ENCODE peak calls at places on chromosomes 3 and 15, in five cellular contexts. O is aorta, G is OCI-M1, E is T-helper 1 cell, D is GM06990. S is an unnamed sample.
A peak's percentile ranks its signal among the peaks of the same experiment; 100 is the strongest.

GRCh38 chr3:168077091-168077490 is 18.6 kb downstream of the GOLIM4 start:
- DNase-seq in D (no peak), E (no peak), O (no peak), G (no peak), S (no peak)

GRCh38 chr3:4855676-4856075 is 123.6 kb upstream of the BHLHE40 start:
- DNase-seq in E (no peak), G (no peak), O (no peak), D (no peak), S (no peak)

GRCh38 chr3:120741837-120742197 is 499 bp downstream of the RABL3 start:
- DNase-seq in O (no peak), E (no peak), D (no peak), G (no peak), S (no peak)

GRCh38 chr3:126849768-126850167 is 133.1 kb upstream of the PLXNA1 start:
- DNase-seq in D (no peak), O (no peak), G (no peak), E (no peak), S (no peak)

GRCh38 chr3:157376596-157377300 is 59.9 kb upstream of the PTX3 start:
- DNase-seq in G (peak; percentile 1), O (no peak), D (no peak), E (no peak), S (no peak)

GRCh38 chr15:41429003-41429890 is 12.4 kb downstream of the RTF1 start:
- DNase-seq in G (peak; percentile 90), D (peak; percentile 59), O (no peak), E (no peak), S (no peak)

GRCh38 chr3:9399746-9400145 is 2.3 kb downstream of the SETD5 start:
- DNase-seq in E (no peak), O (peak; percentile 81), G (peak; percentile 92), D (no peak), S (peak; percentile 70)

GRCh38 chr3:144624656-144625055 is 653.0 kb downstream of the DIPK2A start:
- DNase-seq in E (no peak), D (no peak), G (no peak), O (no peak), S (no peak)

GRCh38 chr3:127000128-127000527 is 17.2 kb downstream of the PLXNA1 start:
- DNase-seq in G (no peak), E (no peak), D (no peak), O (no peak), S (no peak)

GRCh38 chr3:27533718-27534578 is 49.8 kb upstream of the SLC4A7 start:
- DNase-seq in D (peak; percentile 40), E (peak; percentile 13), G (no peak), O (peak; percentile 91), S (peak; percentile 99)

GRCh38 chr15:71440479-71441071 is 325.3 kb downstream of the THSD4 start:
- DNase-seq in O (no peak), D (peak; percentile 18), G (peak; percentile 68), E (no peak), S (peak; percentile 90)

GRCh38 chr3:55826731-55827496 is 339.8 kb upstream of the WNT5A start:
- DNase-seq in O (no peak), E (no peak), G (no peak), D (no peak), S (no peak)

GRCh38 chr3:6994081-6994668 is 133.3 kb downstream of the GRM7 start:
- DNase-seq in E (no peak), D (no peak), O (no peak), G (peak; percentile 53), S (no peak)

GRCh38 chr3:82085356-82085755 is 323.9 kb upstream of the GBE1 start:
- DNase-seq in E (no peak), G (no peak), O (no peak), D (no peak), S (no peak)

GRCh38 chr3:45506751-45507391 is 87.7 kb upstream of the LIMD1 start:
- DNase-seq in D (no peak), E (no peak), G (no peak), O (no peak), S (no peak)

GRCh38 chr3:113005622-113006021 is 14.8 kb downstream of the GTPBP8 start:
- DNase-seq in O (no peak), D (no peak), E (no peak), G (no peak), S (no peak)

GRCh38 chr15:69991493-69991892 is 106.2 kb downstream of the TLE3 start:
- DNase-seq in D (no peak), G (no peak), O (no peak), E (no peak), S (no peak)

GRCh38 chr3:139540686-139541085 is 1.1 kb upstream of the RBP1 start:
- DNase-seq in D (no peak), O (no peak), G (peak; percentile 8), E (no peak), S (no peak)

GRCh38 chr3:4956743-4957142 is 22.5 kb upstream of the BHLHE40 start:
- DNase-seq in O (no peak), D (no peak), G (no peak), E (no peak), S (no peak)

GRCh38 chr15:67832031-67832551 is 6.8 kb downstream of the SKOR1 start:
- DNase-seq in G (peak; percentile 68), E (no peak), D (no peak), O (peak; percentile 43), S (no peak)

GRCh38 chr3:124810970-124811369 is 76.2 kb downstream of the ITGB5 start:
- DNase-seq in O (no peak), E (no peak), G (no peak), D (no peak), S (no peak)